ENCODE peak calls at places on chromosomes 6 and 20, in five cellular contexts. O is activated CD8-positive, alpha-beta memory T cell treated with anti-CD3 and anti-CD28 coated beads for 1 hour; X is A172; U is aorta; F is AG04450. D is an unnamed sample.

GRCh38 chr6:44404715-44405099 is 17.2 kb downstream of the CDC5L start:
- DNase-seq in U (no peak), X (no peak), O (no peak), F (no peak), D (no peak)

GRCh38 chr6:161003336-161003735 is 11.8 kb downstream of the MAP3K4 start:
- DNase-seq in O (no peak), U (no peak), X (no peak), F (no peak), D (no peak)

GRCh38 chr6:131197716-131198115 is 62.4 kb downstream of the AKAP7 start:
- DNase-seq in F (no peak), O (no peak), X (no peak), U (no peak), D (no peak)

GRCh38 chr6:142518126-142518525 is 216.3 kb downstream of the ADGRG6 start:
- DNase-seq in U (no peak), O (no peak), X (no peak), F (no peak), D (no peak)

GRCh38 chr6:108803982-108804490 is 44.2 kb upstream of the ARMC2 start:
- DNase-seq in F (no peak), O (no peak), U (no peak), X (no peak), D (no peak)

GRCh38 chr6:4925580-4925979 is 78.3 kb downstream of the RPP40 start:
- DNase-seq in U (no peak), X (no peak), F (no peak), O (no peak), D (no peak)

GRCh38 chr6:163984446-163984936 is 570.0 kb downstream of the QKI start:
- DNase-seq in X (peak; percentile 33), F (no peak), O (no peak), U (no peak), D (no peak)

GRCh38 chr20:54103067-54103761 is 32.8 kb upstream of the BCAS1 start:
- DNase-seq in O (peak; percentile 15), U (peak; percentile 82), X (peak; percentile 77), F (no peak), D (peak; percentile 72)

GRCh38 chr6:128759901-128760300 is 123.0 kb upstream of the LAMA2 start:
- DNase-seq in X (no peak), O (no peak), F (no peak), U (no peak), D (no peak)

GRCh38 chr6:151358475-151358874 is 32.9 kb downstream of the ZBTB2 start:
- DNase-seq in O (no peak), X (no peak), F (no peak), U (no peak), D (no peak)

GRCh38 chr6:48928937-48929336 is 534.1 kb downstream of the MMUT start:
- DNase-seq in O (no peak), X (no peak), U (no peak), F (no peak), D (peak; percentile 3)

GRCh38 chr20:33842346-33842745 is 31.2 kb downstream of the CHMP4B start:
- DNase-seq in O (no peak), U (no peak), X (no peak), F (no peak), D (no peak)

GRCh38 chr20:58092871-58093270 is 135.6 kb downstream of the ANKRD60 start:
- DNase-seq in U (no peak), O (no peak), F (no peak), X (no peak), D (no peak)

GRCh38 chr6:291697-292505 is at the start of gene DUSP22:
- DNase-seq in F (peak; percentile 41), X (peak; percentile 63), O (peak; percentile 73), U (peak; percentile 94), D (peak; percentile 84)

GRCh38 chr6:166713608-166714510 is 86.8 kb upstream of the RPS6KA2 start:
- DNase-seq in O (no peak), F (no peak), U (no peak), X (no peak), D (no peak)

GRCh38 chr20:10731190-10731955 is 57.6 kb upstream of the JAG1 start:
- DNase-seq in X (peak; percentile 62), F (no peak), O (no peak), U (peak; percentile 57), D (no peak)

GRCh38 chr6:42766163-42766670 is 15.6 kb upstream of the BICRAL start:
- DNase-seq in X (peak; percentile 83), O (no peak), U (no peak), F (no peak), D (no peak)

GRCh38 chr6:107864235-107864970 is 40.3 kb upstream of the SCML4 start:
- DNase-seq in F (no peak), O (no peak), U (no peak), X (no peak), D (no peak)

GRCh38 chr6:12163149-12163548 is 127.0 kb upstream of the EDN1 start:
- DNase-seq in F (no peak), X (no peak), O (no peak), U (no peak), D (no peak)

GRCh38 chr6:38482466-38482865 is 157.3 kb downstream of the BTBD9 start:
- DNase-seq in U (no peak), F (no peak), O (no peak), X (no peak), D (no peak)

GRCh38 chr6:4280721-4281120 is 145.3 kb upstream of the ECI2 start:
- DNase-seq in U (no peak), X (peak; percentile 93), O (no peak), F (peak; percentile 66), D (peak; percentile 86)

GRCh38 chr6:159720708-159721107 is 6.6 kb upstream of the WTAP start:
- DNase-seq in U (no peak), O (no peak), F (no peak), X (peak; percentile 37), D (peak; percentile 31)

GRCh38 chr6:52653151-52653550 is 17.8 kb upstream of the TMEM14A start:
- DNase-seq in X (no peak), F (no peak), U (no peak), O (no peak), D (no peak)

GRCh38 chr6:166940643-166941068 is 15.7 kb downstream of the RNASET2 start:
- DNase-seq in U (no peak), X (peak; percentile 85), F (no peak), O (no peak), D (peak; percentile 62)

GRCh38 chr20:19710336-19710721 is 47.7 kb upstream of the RIN2 start:
- DNase-seq in X (no peak), U (no peak), O (no peak), F (no peak), D (no peak)

GRCh38 chr20:41717464-41717863 is 99.3 kb upstream of the CHD6 start:
- DNase-seq in X (no peak), O (no peak), U (peak; percentile 46), F (no peak), D (no peak)

GRCh38 chr6:31844507-31844906 is 17.0 kb downstream of the HSPA1B start:
- DNase-seq in O (no peak), F (no peak), U (no peak), X (no peak), D (no peak)

GRCh38 chr6:143698759-143699750 is 21.3 kb downstream of the PHACTR2 start:
- DNase-seq in O (no peak), U (no peak), F (no peak), X (no peak), D (no peak)

GRCh38 chr20:1327241-1327653 is 1.7 kb downstream of the SDCBP2 start:
- DNase-seq in F (no peak), O (no peak), U (no peak), X (no peak), D (no peak)

GRCh38 chr6:39855356-39855995 is 63.3 kb downstream of the DAAM2 start:
- DNase-seq in O (no peak), U (no peak), F (no peak), X (no peak), D (no peak)

GRCh38 chr6:83883240-83883639 is 23.8 kb downstream of the CYB5R4 start:
- DNase-seq in F (no peak), U (no peak), X (no peak), O (no peak), D (no peak)

GRCh38 chr6:170073846-170074245 is 217.0 kb downstream of the DLL1 start:
- DNase-seq in X (no peak), F (no peak), O (no peak), U (no peak), D (no peak)

GRCh38 chr6:142570221-142570671 is 268.4 kb downstream of the ADGRG6 start:
- DNase-seq in O (no peak), F (peak; percentile 15), X (peak; percentile 28), U (no peak), D (no peak)

GRCh38 chr6:148885154-148885870 is 138.5 kb downstream of the UST start:
- DNase-seq in X (peak; percentile 76), F (peak; percentile 70), U (no peak), O (no peak), D (no peak)

GRCh38 chr6:71383891-71384489 is 95.4 kb downstream of the OGFRL1 start:
- DNase-seq in O (no peak), F (no peak), X (no peak), U (no peak), D (peak; percentile 64)

GRCh38 chr20:35030136-35030535 is 62.5 kb downstream of the TRPC4AP start:
- DNase-seq in O (no peak), F (no peak), X (no peak), U (no peak), D (no peak)

GRCh38 chr6:2205396-2205795 is 40.0 kb downstream of the GMDS start:
- DNase-seq in F (no peak), X (no peak), U (no peak), O (no peak), D (no peak)

GRCh38 chr20:59948828-59949720 is 8.9 kb downstream of the FAM217B start:
- DNase-seq in X (peak; percentile 47), F (peak; percentile 45), U (no peak), O (no peak), D (peak; percentile 41)

D was measured in ACHN.